ENCODE peak calls at places on chromosomes 6 and 20, in five cellular contexts. G is left lung, R is sigmoid colon, S is fibroblast of the aortic adventitia, F is astrocyte of the cerebellum. H is an unnamed sample.

GRCh38 chr6:109869398-109870165 is 108.5 kb upstream of the GPR6 start:
- DNase-seq in G (peak; percentile 52), R (peak; percentile 64), S (peak; percentile 29), F (no peak), H (peak; percentile 30)

GRCh38 chr6:34572021-34572420 is 15.9 kb upstream of the SPDEF start:
- DNase-seq in G (no peak), R (no peak), S (no peak), F (no peak), H (no peak)

GRCh38 chr6:36246511-36247268 is 23.2 kb upstream of the PNPLA1 start:
- DNase-seq in G (no peak), R (no peak), S (no peak), F (no peak), H (peak; percentile 18)

GRCh38 chr6:143183735-143184134 is 123.0 kb downstream of the AIG1 start:
- DNase-seq in G (no peak), R (no peak), S (no peak), F (peak; percentile 71), H (peak; percentile 55)

GRCh38 chr6:90918361-90918760 is 331.5 kb upstream of the MAP3K7 start:
- DNase-seq in G (no peak), R (no peak), S (no peak), F (no peak), H (no peak)

GRCh38 chr6:343960-344815 is 47.4 kb upstream of the IRF4 start:
- DNase-seq in G (no peak), R (no peak), S (no peak), F (peak; percentile 31), H (no peak)

GRCh38 chr6:133436652-133437051 is 195.5 kb downstream of the EYA4 start:
- DNase-seq in G (no peak), R (no peak), S (peak; percentile 2), F (no peak), H (peak; percentile 58)

GRCh38 chr6:148538251-148539190 is 195.9 kb downstream of the SASH1 start:
- DNase-seq in G (no peak), R (no peak), S (peak; percentile 60), F (peak; percentile 77), H (peak; percentile 59)

GRCh38 chr20:15937179-15937578 is 636.1 kb downstream of the KIF16B start:
- DNase-seq in G (no peak), R (no peak), S (no peak), F (no peak), H (no peak)

GRCh38 chr20:22548040-22548439 is 36.3 kb downstream of the FOXA2 start:
- DNase-seq in G (no peak), R (no peak), S (no peak), F (no peak), H (no peak)

GRCh38 chr6:50124572-50124971 is 74.8 kb upstream of the DEFB112 start:
- DNase-seq in G (no peak), R (no peak), S (no peak), F (no peak), H (no peak)

GRCh38 chr6:99885051-99885450 is 109.0 kb downstream of the MCHR2 start:
- DNase-seq in G (no peak), R (no peak), S (no peak), F (no peak), H (no peak)

GRCh38 chr6:170162771-170163404 is 128.0 kb downstream of the DLL1 start:
- DNase-seq in G (no peak), R (no peak), S (no peak), F (no peak), H (no peak)

GRCh38 chr6:166633732-166634535 is 6.9 kb upstream of the RPS6KA2 start:
- DNase-seq in G (peak; percentile 61), R (no peak), S (no peak), F (no peak), H (peak; percentile 36)

GRCh38 chr6:45445749-45446454 is 68.2 kb upstream of the SUPT3H start:
- DNase-seq in G (peak; percentile 73), R (peak; percentile 79), S (peak; percentile 99), F (peak; percentile 98), H (peak; percentile 98)

GRCh38 chr6:85684125-85684808 is 41.6 kb upstream of the SYNCRIP start:
- DNase-seq in G (no peak), R (no peak), S (no peak), F (no peak), H (no peak)

GRCh38 chr6:98039876-98040605 is 757.0 kb upstream of the MMS22L start:
- DNase-seq in G (no peak), R (no peak), S (no peak), F (no peak), H (peak; percentile 26)

GRCh38 chr20:924639-925038 is 8.5 kb upstream of the ANGPT4 start:
- DNase-seq in G (no peak), R (no peak), S (no peak), F (no peak), H (no peak)

GRCh38 chr6:15628499-15629131 is 34.2 kb downstream of the DTNBP1 start:
- DNase-seq in G (no peak), R (no peak), S (peak; percentile 76), F (peak; percentile 84), H (peak; percentile 92)

GRCh38 chr6:7270320-7271204 is 42.4 kb downstream of the SSR1 start:
- DNase-seq in G (peak; percentile 4), R (no peak), S (no peak), F (no peak), H (no peak)

GRCh38 chr6:4776967-4777925 is 1.0 kb downstream of the CDYL start:
- DNase-seq in G (peak; percentile 39), R (no peak), S (peak; percentile 46), F (peak; percentile 31), H (peak; percentile 47)

GRCh38 chr6:118752803-118753202 is 101.4 kb upstream of the CEP85L start:
- DNase-seq in G (no peak), R (no peak), S (no peak), F (no peak), H (no peak)
- H3K4me3 ChIP-seq in G (no peak overlapping the region), R (no peak overlapping the region), S (no peak overlapping the region), F (no peak overlapping the region), H (no peak overlapping the region)

GRCh38 chr6:151370509-151371078 is 20.8 kb downstream of the ZBTB2 start:
- DNase-seq in G (no peak), R (no peak), S (peak; percentile 58), F (no peak), H (peak; percentile 50)

GRCh38 chr6:151376440-151376839 is 14.9 kb downstream of the ZBTB2 start:
- DNase-seq in G (no peak), R (no peak), S (no peak), F (no peak), H (no peak)

GRCh38 chr6:151375833-151376232 is 15.5 kb downstream of the ZBTB2 start:
- DNase-seq in G (no peak), R (no peak), S (no peak), F (no peak), H (no peak)

GRCh38 chr6:151374024-151374423 is 17.3 kb downstream of the ZBTB2 start:
- DNase-seq in G (no peak), R (no peak), S (no peak), F (no peak), H (no peak)

GRCh38 chr6:151372164-151372563 is 19.2 kb downstream of the ZBTB2 start:
- DNase-seq in G (no peak), R (no peak), S (no peak), F (no peak), H (no peak)
- H3K4me3 ChIP-seq in G (no peak overlapping the region), R (no peak overlapping the region), S (no peak overlapping the region), F (no peak overlapping the region), H (no peak overlapping the region)

GRCh38 chr6:13846841-13847240 is 32.5 kb upstream of the MCUR1 start:
- DNase-seq in G (no peak), R (no peak), S (no peak), F (no peak), H (no peak)

GRCh38 chr6:13847651-13848050 is 33.3 kb upstream of the MCUR1 start:
- DNase-seq in G (no peak), R (no peak), S (no peak), F (no peak), H (no peak)

GRCh38 chr6:13851803-13852202 is 37.4 kb upstream of the MCUR1 start:
- DNase-seq in G (no peak), R (no peak), S (no peak), F (no peak), H (no peak)

GRCh38 chr6:13853871-13854270 is 39.5 kb upstream of the MCUR1 start:
- DNase-seq in G (no peak), R (no peak), S (no peak), F (no peak), H (no peak)

DNA sequence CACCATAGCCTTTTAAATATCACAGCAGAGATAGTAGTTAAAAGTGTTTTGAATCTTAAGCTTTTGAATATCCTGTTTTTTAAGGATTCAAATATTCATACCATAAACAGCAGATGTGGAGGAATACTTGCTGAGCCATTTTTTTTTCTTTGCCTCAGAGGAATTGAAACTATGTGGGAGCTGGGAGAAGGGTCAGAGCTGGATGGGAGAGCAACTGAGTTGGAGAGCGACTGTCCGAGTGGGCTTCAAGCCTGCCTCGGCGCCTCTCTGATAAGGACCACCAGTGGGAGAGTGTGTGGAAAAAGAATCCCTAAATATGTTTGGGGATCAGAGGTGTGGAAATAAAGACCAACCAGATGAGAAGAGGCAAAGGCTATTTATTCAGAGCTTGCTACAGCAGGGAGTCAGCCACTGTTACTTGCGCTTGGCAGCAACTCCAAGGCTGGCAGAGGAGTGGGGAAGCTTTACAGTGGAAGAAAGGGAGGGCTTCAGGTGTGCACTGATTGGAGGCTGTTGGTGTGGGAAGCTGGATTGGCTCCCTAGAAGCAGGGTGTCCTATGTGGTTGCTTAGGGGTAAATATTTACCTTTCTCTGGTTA is 34.3 kb upstream of the MCUR1 start:
- DNase-seq in G (no peak), R (no peak), S (no peak), F (no peak), H (peak; percentile 12)
- H3K4me3 ChIP-seq in G (no peak overlapping the region), R (no peak overlapping the region), S (no peak overlapping the region), F (no peak overlapping the region), H (no peak overlapping the region)

GRCh38 chr6:122799140-122799539 is 10.1 kb downstream of the SMPDL3A start:
- DNase-seq in G (no peak), R (no peak), S (no peak), F (no peak), H (no peak)

GRCh38 chr6:122801397-122801796 is 12.3 kb downstream of the SMPDL3A start:
- DNase-seq in G (no peak), R (no peak), S (no peak), F (no peak), H (no peak)

GRCh38 chr6:122800906-122801305 is 11.8 kb downstream of the SMPDL3A start:
- DNase-seq in G (no peak), R (no peak), S (no peak), F (no peak), H (no peak)

GRCh38 chr6:122798099-122798641 is 9.1 kb downstream of the SMPDL3A start:
- DNase-seq in G (peak; percentile 70), R (no peak), S (peak; percentile 74), F (peak; percentile 36), H (peak; percentile 68)

DNA sequence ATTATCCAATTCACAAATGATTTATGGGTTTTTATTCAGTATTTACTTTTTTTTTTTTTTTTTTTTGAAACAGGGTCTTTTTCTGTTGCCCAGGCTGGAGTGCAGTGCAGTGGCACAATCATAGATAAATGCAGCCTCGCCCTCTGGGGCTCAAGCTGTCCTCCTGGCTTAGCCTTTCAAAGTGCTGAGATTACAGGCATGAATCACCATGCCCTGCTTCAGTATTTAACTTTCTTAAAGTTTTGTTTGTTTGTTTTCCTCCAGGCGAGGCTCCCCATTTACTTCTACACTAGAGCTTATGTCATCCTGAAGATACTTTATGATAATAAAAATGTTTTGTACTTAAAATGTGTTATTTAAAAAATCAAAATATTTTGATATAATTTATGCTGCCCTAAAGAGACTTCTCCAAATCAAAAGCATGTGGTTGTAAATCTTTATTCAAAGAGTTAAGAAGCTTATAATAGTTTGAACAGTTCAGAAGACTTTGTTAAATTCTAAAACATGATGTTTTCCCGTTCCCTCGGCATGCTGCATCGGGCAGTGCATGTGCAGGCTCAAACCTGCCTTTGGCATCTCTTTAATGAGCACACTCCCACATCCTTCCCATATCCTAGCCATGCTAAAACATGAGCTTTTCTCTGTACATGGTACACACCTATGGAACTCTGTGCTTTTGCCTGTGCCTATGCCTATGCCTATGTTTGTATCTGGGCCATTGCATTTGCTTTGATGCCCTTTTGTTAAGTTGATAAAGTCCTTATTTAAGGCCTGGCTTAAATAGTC is 11.1 kb downstream of the SMPDL3A start:
- DNase-seq in G (no peak), R (no peak), S (peak; percentile 47), F (no peak), H (peak; percentile 39)
- H3K4me3 ChIP-seq in G (no peak overlapping the region), R (no peak overlapping the region), S (no peak overlapping the region), F (no peak overlapping the region), H (no peak overlapping the region)

H was measured in fibroblast of lung.